ENCODE peak calls at places on chromosomes 4 and X, in eight cellular contexts. J is A549, L is uterus, B is heart right ventricle, M is psoas muscle, D is WERI-Rb-1, A is SJSA1, P is mesenchymal stem cell. K is an unnamed sample. For H3K9me3, the result is how much of the 10 kb centered on the place peaks cover.

GRCh38 chrX:101191217-101191750 is 28.3 kb upstream of the DRP2 start:
- DNase-seq in B (peak), L (peak), D (no peak), M (peak), A (no peak), P (no peak), J (no peak), K (no peak)

GRCh38 chrX:19811807-19812604 is 75.4 kb downstream of the SH3KBP1 start:
- DNase-seq in L (no peak), M (no peak), P (peak), J (no peak), B (no peak), A (peak), D (no peak), K (no peak)

GRCh38 chrX:7086384-7086783 is 61.1 kb upstream of the STS start:
- DNase-seq in D (no peak), M (no peak), A (no peak), J (no peak), P (peak), B (no peak), L (no peak), K (no peak)

GRCh38 chr4:13313856-13314255 is 170.3 kb downstream of the RAB28 start:
- DNase-seq in L (no peak), D (no peak), M (no peak), B (no peak), J (no peak), A (no peak), P (no peak), K (no peak)

GRCh38 chr4:109589605-109590004 is 29.6 kb downstream of the MCUB start:
- DNase-seq in B (no peak), P (peak), L (no peak), A (no peak), M (no peak), D (no peak), J (no peak), K (no peak)

GRCh38 chr4:41644288-41644914 is 104.1 kb downstream of the PHOX2B start:
- DNase-seq in M (peak), J (no peak), P (peak), A (no peak), L (peak), D (peak), B (peak), K (no peak)

GRCh38 chrX:2697306-2697705 is 6.2 kb downstream of the CD99 start:
- DNase-seq in A (peak), J (no peak), P (peak), D (no peak), M (no peak), L (no peak), B (no peak), K (no peak)

GRCh38 chr4:89099034-89099433 is 12.3 kb upstream of the TIGD2 start:
- DNase-seq in M (no peak), B (no peak), P (no peak), J (no peak), D (no peak), L (no peak), A (no peak), K (no peak)

GRCh38 chrX:97211070-97211469 is 327.4 kb downstream of the RPA4 start:
- DNase-seq in B (no peak), A (no peak), P (no peak), L (no peak), M (no peak), J (no peak), D (no peak), K (no peak)

GRCh38 chr4:109303141-109303499 is 662 bp upstream of the COL25A1 start:
- DNase-seq in D (no peak), L (peak), B (peak), A (peak), P (peak), M (no peak), J (no peak), K (no peak)

GRCh38 chr4:181008164-181008563 is 1235.0 kb upstream of the TENM3 start:
- DNase-seq in J (no peak), P (no peak), B (no peak), L (no peak), M (no peak), D (no peak), A (no peak), K (no peak)

GRCh38 chr4:142656178-142656577 is 189.9 kb downstream of the INPP4B start:
- DNase-seq in L (no peak), M (peak), A (no peak), B (no peak), J (no peak), D (no peak), P (peak), K (no peak)

GRCh38 chr4:88219099-88219498 is 60.7 kb upstream of the ABCG2 start:
- DNase-seq in M (no peak), P (peak), L (no peak), J (peak), B (peak), D (no peak), A (peak), K (no peak)

GRCh38 chr4:76212301-76212700 is 1.3 kb downstream of the SCARB2 start:
- DNase-seq in A (peak), L (no peak), P (no peak), B (no peak), D (no peak), J (no peak), M (no peak), K (no peak)

GRCh38 chr4:132297346-132297745 is 851.7 kb upstream of the PCDH10 start:
- DNase-seq in L (no peak), J (no peak), A (no peak), B (no peak), P (peak), D (no peak), M (no peak), K (no peak)

GRCh38 chr4:38994135-38994534 is 38.1 kb downstream of the TMEM156 start:
- DNase-seq in B (no peak), A (no peak), M (no peak), J (no peak), P (no peak), D (no peak), L (no peak), K (no peak)

GRCh38 chrX:11757729-11758399 is at the start of gene MSL3:
- DNase-seq in B (peak), J (peak), M (peak), L (peak), A (peak), P (peak), D (peak), K (peak)

GRCh38 chr4:2249526-2249991 is 7.6 kb upstream of the HAUS3 start:
- DNase-seq in B (no peak), D (no peak), A (no peak), J (no peak), M (no peak), L (no peak), P (no peak), K (no peak)

GRCh38 chr4:125582302-125582701 is 267.5 kb downstream of the FAT4 start:
- DNase-seq in J (no peak), D (no peak), B (no peak), M (no peak), P (peak), A (no peak), L (no peak), K (no peak)

DNA sequence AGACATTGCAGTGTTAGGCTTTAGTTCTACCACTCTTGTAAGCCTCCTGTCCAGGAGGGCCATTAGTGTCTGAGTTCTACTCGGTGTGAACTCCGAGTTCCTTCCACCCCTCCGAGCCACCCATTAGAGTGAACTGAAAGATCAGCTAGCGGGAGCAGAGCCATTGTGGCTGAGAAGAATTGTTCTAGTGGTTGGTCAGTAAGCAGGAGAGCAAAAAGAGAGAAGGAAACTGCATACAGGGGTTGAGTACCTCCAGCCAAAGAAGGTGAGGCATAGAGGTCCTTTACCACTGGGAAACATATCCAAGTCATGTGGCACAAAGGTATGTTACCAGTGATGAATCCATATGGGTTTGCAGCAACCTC is 96.9 kb downstream of the CPE start:
- DNase-seq in M (no peak), B (no peak), D (no peak), A (no peak), L (no peak), J (no peak), P (no peak), K (no peak)
- H3K9me3 ChIP-seq in M (under half), B (under half), D (under half), A (under half), L (under half), J (under half), P (under half), K (under half)

DNA sequence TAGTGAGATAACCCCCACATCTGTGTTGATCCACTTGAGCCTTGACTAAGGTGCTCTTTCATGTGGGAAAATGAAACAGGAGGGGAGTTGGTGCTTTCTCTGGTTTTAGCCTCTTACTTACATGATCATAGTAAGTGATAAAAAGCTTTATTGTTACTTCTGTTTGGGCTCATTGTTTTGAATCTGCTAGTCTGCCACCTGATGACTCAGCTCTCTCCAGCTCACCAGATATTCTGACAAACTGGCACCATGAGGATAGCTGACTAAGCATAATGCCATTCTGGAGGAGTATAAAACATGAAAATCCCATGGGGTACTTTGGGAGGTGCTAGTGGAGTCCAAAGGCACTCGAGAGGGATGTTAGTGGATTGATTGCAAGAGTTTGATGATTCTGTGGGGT is 824.0 kb downstream of the RAPGEF2 start:
- DNase-seq in P (no peak), D (no peak), B (no peak), J (no peak), M (no peak), L (no peak), A (no peak), K (no peak)
- H3K9me3 ChIP-seq in P (under half), D (under half), B (under half), J (under half), M (under half), L (under half), A (under half), K (under half)

GRCh38 chr4:14524236-14524635 is 478.0 kb upstream of the CPEB2 start:
- DNase-seq in B (no peak), P (no peak), L (no peak), D (no peak), M (no peak), J (no peak), A (no peak), K (no peak)
- H3K9me3 ChIP-seq in B (under half), P (under half), L (under half), D (under half), M (under half), J (under half), A (under half), K (under half)

GRCh38 chr4:97367878-97368277 is 775.4 kb downstream of the STPG2 start:
- DNase-seq in M (no peak), B (no peak), J (no peak), D (no peak), A (no peak), L (no peak), P (no peak), K (no peak)

GRCh38 chr4:97370581-97370980 is 772.7 kb downstream of the STPG2 start:
- DNase-seq in J (no peak), P (no peak), M (no peak), A (no peak), B (no peak), L (no peak), D (no peak), K (no peak)

GRCh38 chr4:97366661-97367060 is 776.6 kb downstream of the STPG2 start:
- DNase-seq in P (no peak), B (no peak), L (no peak), D (no peak), J (no peak), A (no peak), M (no peak), K (no peak)
- H3K9me3 ChIP-seq in P (under half), B (under half), L (under half), D (under half), J (under half), A (under half), M (under half), K (under half)